ENCODE peak calls at places on chromosome 14, in ten cellular contexts. Y is mesenteric fat pad; C is Panc1; K is AG20443; V is amniotic stem cell; E is left ventricle myocardium inferior; Z is activated CD4-positive, alpha-beta T cell treated with anti-CD3 and anti-CD28 coated beads, Interleukin-2, amount 50 U/mL, for 1 hour; M is NCI-H2081; G is lung microvascular endothelial cell; T is GM06990. X is an unnamed sample.

GRCh38 chr14:71725802-71726638 is 206.2 kb upstream of the RGS6 start:
- DNase-seq in C (no peak), E (no peak), M (no peak), T (no peak), Y (no peak), K (peak), V (peak), G (peak), Z (no peak), X (peak)

GRCh38 chr14:24960816-24961215 is 89.1 kb downstream of the STXBP6 start:
- DNase-seq in Z (no peak), E (no peak), Y (no peak), T (no peak), C (no peak), K (no peak), V (no peak), G (no peak), M (no peak), X (peak)

GRCh38 chr14:74720526-74720925 is 7.6 kb downstream of the FCF1 start:
- DNase-seq in V (no peak), M (no peak), G (no peak), Z (no peak), Y (no peak), K (no peak), E (no peak), C (no peak), T (no peak), X (no peak)

GRCh38 chr14:30651934-30652333 is 29.8 kb downstream of the SCFD1 start:
- DNase-seq in C (no peak), Z (no peak), K (no peak), V (no peak), M (no peak), E (no peak), T (no peak), Y (no peak), G (no peak), X (no peak)

GRCh38 chr14:68512088-68512487 is 280.8 kb downstream of the ZFP36L1 start:
- DNase-seq in T (no peak), K (no peak), M (no peak), Z (no peak), V (no peak), Y (no peak), C (no peak), G (no peak), E (peak), X (peak)

GRCh38 chr14:46571970-46572369 is 79.6 kb downstream of the RPL10L start:
- DNase-seq in T (no peak), Y (no peak), M (no peak), C (no peak), G (peak), K (no peak), V (no peak), Z (no peak), E (no peak), X (no peak)

GRCh38 chr14:23660290-23661226 is 24.4 kb downstream of the DHRS2 start:
- DNase-seq in Y (peak), G (no peak), T (no peak), V (no peak), E (no peak), M (no peak), Z (no peak), K (no peak), C (no peak), X (no peak)

GRCh38 chr14:75286313-75286712 is 7.7 kb downstream of the FOS start:
- DNase-seq in V (no peak), M (no peak), T (no peak), Z (no peak), K (no peak), Y (peak), C (no peak), E (peak), G (no peak), X (no peak)

GRCh38 chr14:95891742-95892141 is 15.1 kb downstream of the TUNAR start:
- DNase-seq in V (peak), E (no peak), C (peak), G (peak), T (no peak), Y (no peak), Z (no peak), K (peak), M (no peak), X (no peak)

GRCh38 chr14:91714805-91715204 is 17.1 kb downstream of the CATSPERB start:
- DNase-seq in Z (peak), T (no peak), K (no peak), M (no peak), G (no peak), C (no peak), Y (no peak), V (no peak), E (no peak), X (no peak)

GRCh38 chr14:103802353-103802752 is 45.0 kb downstream of the PPP1R13B start:
- DNase-seq in G (no peak), C (no peak), T (no peak), E (no peak), K (no peak), M (no peak), Z (no peak), V (no peak), Y (no peak), X (no peak)

GRCh38 chr14:102799684-102800562 is 22.7 kb downstream of the TRAF3 start:
- DNase-seq in C (no peak), G (no peak), Y (no peak), V (peak), T (no peak), E (no peak), K (peak), M (no peak), Z (no peak), X (peak)

X was measured in fibroblast of gingiva.